ENCODE peak calls at places on chromosomes 1 and 21, in five cellular contexts. One of them, this sample, is unnamed.

GRCh38 chr1:196858811-196859210 is 29.0 kb upstream of the CFHR4 start:
- DNase-seq in heart left ventricle: no peak
- DNase-seq in psoas muscle: no peak
- DNase-seq in heart right ventricle: no peak
- DNase-seq in A549: no peak
- DNase-seq in this sample: no peak

GRCh38 chr1:225990705-225991464 is 8.3 kb downstream of the SDE2 start:
- DNase-seq in heart left ventricle: no peak
- DNase-seq in psoas muscle: no peak
- DNase-seq in heart right ventricle: no peak
- DNase-seq in A549: no peak
- DNase-seq in this sample: no peak

GRCh38 chr1:31689821-31690220 is 14.0 kb downstream of the COL16A1 start:
- DNase-seq in heart left ventricle: no peak
- DNase-seq in psoas muscle: no peak
- DNase-seq in heart right ventricle: no peak
- DNase-seq in A549: peak; percentile 64
- DNase-seq in this sample: no peak

GRCh38 chr1:160082926-160083325 is 1.6 kb downstream of the KCNJ9 start:
- DNase-seq in heart left ventricle: no peak
- DNase-seq in psoas muscle: no peak
- DNase-seq in heart right ventricle: no peak
- DNase-seq in A549: no peak
- DNase-seq in this sample: peak; percentile 15

GRCh38 chr1:5286244-5286643 is 631.8 kb downstream of the AJAP1 start:
- DNase-seq in heart left ventricle: no peak
- DNase-seq in psoas muscle: no peak
- DNase-seq in heart right ventricle: no peak
- DNase-seq in A549: no peak
- DNase-seq in this sample: no peak

GRCh38 chr1:228943436-228943835 is 208.2 kb downstream of the RHOU start:
- DNase-seq in heart left ventricle: no peak
- DNase-seq in psoas muscle: no peak
- DNase-seq in heart right ventricle: no peak
- DNase-seq in A549: no peak
- DNase-seq in this sample: no peak

GRCh38 chr1:157369808-157370521 is 182.3 kb downstream of the FCRL5 start:
- DNase-seq in heart left ventricle: no peak
- DNase-seq in psoas muscle: no peak
- DNase-seq in heart right ventricle: peak; percentile 25
- DNase-seq in A549: peak; percentile 66
- DNase-seq in this sample: no peak

GRCh38 chr1:167695150-167695549 is 26.6 kb upstream of the MPZL1 start:
- DNase-seq in heart left ventricle: no peak
- DNase-seq in psoas muscle: no peak
- DNase-seq in heart right ventricle: no peak
- DNase-seq in A549: no peak
- DNase-seq in this sample: no peak

GRCh38 chr1:201275266-201275666 is 8.0 kb upstream of the PKP1 start:
- DNase-seq in heart left ventricle: peak; percentile 89
- DNase-seq in psoas muscle: peak; percentile 76
- DNase-seq in heart right ventricle: peak; percentile 77
- DNase-seq in A549: peak; percentile 91
- DNase-seq in this sample: no peak

GRCh38 chr1:79928901-79929300 is 922.4 kb upstream of the ADGRL4 start:
- DNase-seq in heart left ventricle: no peak
- DNase-seq in psoas muscle: no peak
- DNase-seq in heart right ventricle: no peak
- DNase-seq in A549: no peak
- DNase-seq in this sample: no peak

GRCh38 chr1:87115317-87115885 is 201.0 kb downstream of the HS2ST1 start:
- DNase-seq in heart left ventricle: peak; percentile 45
- DNase-seq in psoas muscle: no peak
- DNase-seq in heart right ventricle: no peak
- DNase-seq in A549: no peak
- DNase-seq in this sample: no peak

GRCh38 chr1:76268341-76268740 is 193.8 kb downstream of the ST6GALNAC3 start:
- DNase-seq in heart left ventricle: no peak
- DNase-seq in psoas muscle: no peak
- DNase-seq in heart right ventricle: no peak
- DNase-seq in A549: no peak
- DNase-seq in this sample: no peak

GRCh38 chr1:226248091-226248490 is 24.6 kb downstream of the MIXL1 start:
- DNase-seq in heart left ventricle: no peak
- DNase-seq in psoas muscle: no peak
- DNase-seq in heart right ventricle: no peak
- DNase-seq in A549: no peak
- DNase-seq in this sample: no peak

GRCh38 chr1:167344112-167344511 is 123.4 kb downstream of the POU2F1 start:
- DNase-seq in heart left ventricle: no peak
- DNase-seq in psoas muscle: no peak
- DNase-seq in heart right ventricle: no peak
- DNase-seq in A549: no peak
- DNase-seq in this sample: no peak

GRCh38 chr1:99969260-99969728 is 502 bp upstream of the SLC35A3 start:
- DNase-seq in heart left ventricle: no peak
- DNase-seq in psoas muscle: no peak
- DNase-seq in heart right ventricle: no peak
- DNase-seq in A549: peak; percentile 10
- DNase-seq in this sample: no peak

GRCh38 chr1:179178965-179179364 is 50.5 kb downstream of the ABL2 start:
- DNase-seq in heart left ventricle: no peak
- DNase-seq in psoas muscle: no peak
- DNase-seq in heart right ventricle: no peak
- DNase-seq in A549: no peak
- DNase-seq in this sample: no peak

GRCh38 chr1:20073247-20073646 is 3.3 kb downstream of the PLA2G5 start:
- DNase-seq in heart left ventricle: no peak
- DNase-seq in psoas muscle: no peak
- DNase-seq in heart right ventricle: no peak
- DNase-seq in A549: no peak
- DNase-seq in this sample: no peak

GRCh38 chr1:175656416-175656815 is 87.0 kb downstream of the TNR start:
- DNase-seq in heart left ventricle: no peak
- DNase-seq in psoas muscle: no peak
- DNase-seq in heart right ventricle: no peak
- DNase-seq in A549: no peak
- DNase-seq in this sample: no peak

GRCh38 chr1:23394664-23395063 is 25.0 kb upstream of the ZNF436 start:
- DNase-seq in heart left ventricle: peak; percentile 88
- DNase-seq in psoas muscle: peak; percentile 90
- DNase-seq in heart right ventricle: peak; percentile 86
- DNase-seq in A549: no peak
- DNase-seq in this sample: peak; percentile 70

GRCh38 chr1:95435611-95436010 is 201.6 kb downstream of the RWDD3 start:
- DNase-seq in heart left ventricle: no peak
- DNase-seq in psoas muscle: no peak
- DNase-seq in heart right ventricle: no peak
- DNase-seq in A549: no peak
- DNase-seq in this sample: no peak

GRCh38 chr1:11478571-11479374 is at the start of gene DISP3:
- DNase-seq in heart left ventricle: peak; percentile 56
- DNase-seq in psoas muscle: peak; percentile 67
- DNase-seq in heart right ventricle: peak; percentile 52
- DNase-seq in A549: peak; percentile 65
- DNase-seq in this sample: peak; percentile 75

GRCh38 chr1:201251411-201251810 is 31.9 kb upstream of the PKP1 start:
- DNase-seq in heart left ventricle: no peak
- DNase-seq in psoas muscle: no peak
- DNase-seq in heart right ventricle: no peak
- DNase-seq in A549: no peak
- DNase-seq in this sample: no peak

GRCh38 chr21:37358392-37358791 is 8.2 kb upstream of the DYRK1A start:
- DNase-seq in heart left ventricle: no peak
- DNase-seq in psoas muscle: no peak
- DNase-seq in heart right ventricle: no peak
- DNase-seq in A549: no peak
- DNase-seq in this sample: no peak

GRCh38 chr1:81802601-81803422 is 2.1 kb downstream of the ADGRL2 start:
- DNase-seq in heart left ventricle: peak; percentile 83
- DNase-seq in psoas muscle: peak; percentile 79
- DNase-seq in heart right ventricle: peak; percentile 77
- DNase-seq in A549: peak; percentile 45
- DNase-seq in this sample: peak; percentile 80

GRCh38 chr1:153192697-153193096 is 10.5 kb upstream of the LELP1 start:
- DNase-seq in heart left ventricle: no peak
- DNase-seq in psoas muscle: no peak
- DNase-seq in heart right ventricle: no peak
- DNase-seq in A549: peak; percentile 11
- DNase-seq in this sample: no peak

GRCh38 chr1:192448026-192448578 is 127.5 kb upstream of the RGS1 start:
- DNase-seq in heart left ventricle: no peak
- DNase-seq in psoas muscle: no peak
- DNase-seq in heart right ventricle: no peak
- DNase-seq in A549: no peak
- DNase-seq in this sample: no peak

GRCh38 chr21:38289697-38290096 is 32.9 kb downstream of the KCNJ15 start:
- DNase-seq in heart left ventricle: peak; percentile 33
- DNase-seq in psoas muscle: no peak
- DNase-seq in heart right ventricle: no peak
- DNase-seq in A549: no peak
- DNase-seq in this sample: no peak

GRCh38 chr21:17045214-17045835 is 467.5 kb upstream of the CXADR start:
- DNase-seq in heart left ventricle: no peak
- DNase-seq in psoas muscle: no peak
- DNase-seq in heart right ventricle: no peak
- DNase-seq in A549: peak; percentile 7
- DNase-seq in this sample: no peak

GRCh38 chr1:161805399-161806197 is 39.5 kb downstream of the ATF6 start:
- DNase-seq in heart left ventricle: no peak
- DNase-seq in psoas muscle: no peak
- DNase-seq in heart right ventricle: no peak
- DNase-seq in A549: no peak
- DNase-seq in this sample: no peak

GRCh38 chr1:33183306-33183705 is 1.5 kb upstream of the TRIM62 start:
- DNase-seq in heart left ventricle: no peak
- DNase-seq in psoas muscle: no peak
- DNase-seq in heart right ventricle: no peak
- DNase-seq in A549: no peak
- DNase-seq in this sample: no peak

GRCh38 chr1:43912607-43913006 is 21.0 kb upstream of the ARTN start:
- DNase-seq in heart left ventricle: peak; percentile 35
- DNase-seq in psoas muscle: peak; percentile 65
- DNase-seq in heart right ventricle: no peak
- DNase-seq in A549: no peak
- DNase-seq in this sample: no peak

GRCh38 chr21:37787456-37787855 is 128.8 kb downstream of the KCNJ6 start:
- DNase-seq in heart left ventricle: no peak
- DNase-seq in psoas muscle: no peak
- DNase-seq in heart right ventricle: no peak
- DNase-seq in A549: peak; percentile 53
- DNase-seq in this sample: no peak

GRCh38 chr1:186143521-186143920 is 231.5 kb downstream of the TPR start:
- DNase-seq in heart left ventricle: no peak
- DNase-seq in psoas muscle: no peak
- DNase-seq in heart right ventricle: no peak
- DNase-seq in A549: no peak
- DNase-seq in this sample: no peak

DNA sequence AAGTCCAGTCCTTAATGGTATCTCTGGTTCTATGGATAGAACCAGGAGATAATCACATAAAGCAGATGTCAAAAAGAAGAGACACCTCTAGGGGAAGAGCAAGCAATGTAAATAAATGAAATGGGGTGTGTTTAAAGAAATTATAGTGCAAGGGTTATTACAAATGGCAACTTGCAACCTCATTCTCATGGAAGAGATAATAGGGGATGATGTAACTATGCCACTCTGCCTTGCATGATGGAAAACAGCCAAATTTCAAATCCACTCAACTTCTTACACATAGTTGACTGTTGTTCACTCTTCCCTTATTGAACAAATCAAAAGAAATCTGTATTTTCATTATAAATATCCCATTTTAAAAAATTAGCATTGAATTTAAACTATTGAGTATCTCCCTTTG is 274.0 kb upstream of the TMPRSS15 start:
- DNase-seq in heart left ventricle: no peak
- DNase-seq in psoas muscle: no peak
- DNase-seq in heart right ventricle: no peak
- DNase-seq in A549: no peak
- DNase-seq in this sample: no peak
- H3K9me3 ChIP-seq in heart left ventricle: no peaks in the 10 kb centered on the region
- H3K9me3 ChIP-seq in psoas muscle: no peaks in the 10 kb centered on the region
- H3K9me3 ChIP-seq in heart right ventricle: no peaks in the 10 kb centered on the region
- H3K9me3 ChIP-seq in A549: no peaks in the 10 kb centered on the region
- H3K9me3 ChIP-seq in this sample: no peaks in the 10 kb centered on the region

DNA sequence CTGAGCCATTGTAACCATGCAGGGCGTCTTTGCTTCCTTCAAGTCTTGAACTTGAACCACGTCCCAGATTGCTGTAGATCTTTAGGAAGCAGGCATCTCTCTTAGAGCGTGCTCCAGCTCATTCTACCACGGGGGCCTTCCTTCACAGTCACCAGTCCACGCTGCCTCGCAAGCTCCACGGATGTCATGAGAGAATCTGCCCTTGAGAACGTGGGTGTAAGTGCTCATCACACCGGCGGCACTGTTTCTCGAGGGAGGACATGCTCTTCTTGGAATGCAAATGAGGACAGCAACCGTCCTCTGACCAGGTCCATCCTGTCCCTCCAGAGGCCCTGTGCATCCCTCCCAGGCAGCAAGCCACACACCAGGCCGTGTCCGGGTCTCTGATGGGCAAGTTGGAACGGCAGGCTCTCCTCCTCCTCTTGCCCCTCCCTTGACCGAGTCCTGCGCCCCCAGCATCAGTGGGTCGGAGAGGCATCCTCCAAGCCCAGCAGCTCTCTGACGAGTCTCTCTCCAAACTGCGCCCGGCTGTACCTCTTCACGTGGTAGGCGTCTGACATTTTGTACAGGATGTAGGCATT is 103.1 kb downstream of the PGBD5 start:
- DNase-seq in heart left ventricle: no peak
- DNase-seq in psoas muscle: no peak
- DNase-seq in heart right ventricle: no peak
- DNase-seq in A549: no peak
- DNase-seq in this sample: no peak
- TF ChIP-seq CTCF in heart left ventricle: no peak
- TF ChIP-seq CTCF in psoas muscle: no peak
- TF ChIP-seq CTCF in heart right ventricle: no peak
- TF ChIP-seq CTCF in A549: no peak
- TF ChIP-seq CTCF in this sample: no peak

GRCh38 chr1:17637055-17637454 is 97.6 kb downstream of the ARHGEF10L start:
- DNase-seq in heart left ventricle: no peak
- DNase-seq in psoas muscle: no peak
- DNase-seq in heart right ventricle: no peak
- DNase-seq in A549: no peak
- DNase-seq in this sample: no peak
- H3K4me1 ChIP-seq in heart left ventricle: no peaks in the 10 kb centered on the region
- H3K4me1 ChIP-seq in psoas muscle: no peaks in the 10 kb centered on the region
- H3K4me1 ChIP-seq in heart right ventricle: no peaks in the 10 kb centered on the region
- H3K4me1 ChIP-seq in A549: peaks cover 15% of the 10 kb centered on the region
- H3K4me1 ChIP-seq in this sample: no peaks in the 10 kb centered on the region

DNA sequence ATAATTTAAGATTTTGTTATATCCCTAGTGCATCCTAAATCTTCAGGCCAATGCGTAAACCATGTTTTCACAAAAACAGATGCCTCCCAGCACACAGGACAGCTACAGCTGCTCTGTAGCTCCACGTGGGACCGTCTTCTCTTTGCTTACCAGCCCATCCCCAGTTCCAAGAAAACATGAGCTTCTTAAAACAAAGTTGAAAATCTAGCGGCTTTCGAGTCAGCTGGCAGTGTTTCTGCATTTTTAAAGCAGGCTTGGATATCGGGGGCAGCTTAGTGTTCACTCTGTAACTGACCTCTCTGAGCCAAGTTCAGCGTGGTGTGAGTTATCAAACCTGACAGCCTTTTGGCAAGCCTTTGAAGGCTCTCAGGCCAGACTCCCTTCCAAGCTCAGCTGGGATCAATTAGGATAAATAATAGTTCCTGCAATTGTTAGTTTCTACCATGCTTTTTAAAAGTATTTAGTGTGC is 881.5 kb downstream of the LTN1 start:
- DNase-seq in heart left ventricle: peak; percentile 80
- DNase-seq in psoas muscle: peak; percentile 64
- DNase-seq in heart right ventricle: peak; percentile 83
- DNase-seq in A549: no peak
- DNase-seq in this sample: no peak
- H3K9me3 ChIP-seq in heart left ventricle: no peaks in the 10 kb centered on the region
- H3K9me3 ChIP-seq in psoas muscle: peaks cover 8% of the 10 kb centered on the region
- H3K9me3 ChIP-seq in heart right ventricle: no peaks in the 10 kb centered on the region
- H3K9me3 ChIP-seq in A549: no peaks in the 10 kb centered on the region
- H3K9me3 ChIP-seq in this sample: no peaks in the 10 kb centered on the region